ENCODE peak calls at places on chromosomes 11 and 22, in four cellular contexts. S is A549, H is body of pancreas, V is uterus. J is an unnamed sample.

GRCh38 chr11:1507381-1508140 is 21.0 kb upstream of the MOB2 start:
- DNase-seq in S (no peak), H (no peak), V (no peak), J (no peak)

GRCh38 chr11:9459573-9460321 is 1.1 kb upstream of the ZNF143 start:
- DNase-seq in S (peak; percentile 16), H (peak; percentile 33), V (peak; percentile 32), J (peak; percentile 59)

GRCh38 chr11:71150859-71151258 is 101.5 kb downstream of the SHANK2 start:
- DNase-seq in S (no peak), H (no peak), V (no peak), J (no peak)

GRCh38 chr22:27993774-27994350 is 74.8 kb upstream of the PITPNB start:
- DNase-seq in S (no peak), H (peak; percentile 2), V (peak; percentile 9), J (no peak)

GRCh38 chr22:40853961-40854360 is 2.5 kb downstream of the ST13 start:
- DNase-seq in S (no peak), H (no peak), V (no peak), J (no peak)

GRCh38 chr11:118321386-118322082 is 17.0 kb downstream of the CD3E start:
- DNase-seq in S (no peak), H (no peak), V (no peak), J (no peak)

GRCh38 chr11:87127131-87127530 is 89.4 kb downstream of the TMEM135 start:
- DNase-seq in S (no peak), H (no peak), V (no peak), J (no peak)

GRCh38 chr11:115930886-115931537 is 426.8 kb upstream of the CADM1 start:
- DNase-seq in S (no peak), H (no peak), V (no peak), J (no peak)

GRCh38 chr11:118341749-118342489 is 586 bp downstream of the CD3D start:
- DNase-seq in S (no peak), H (no peak), V (no peak), J (no peak)

GRCh38 chr22:29158546-29158945 is 47.1 kb upstream of the EMID1 start:
- DNase-seq in S (no peak), H (no peak), V (no peak), J (no peak)

GRCh38 chr11:57124912-57125311 is 56.8 kb upstream of the LRRC55 start:
- DNase-seq in S (no peak), H (no peak), V (no peak), J (no peak)

GRCh38 chr11:78332174-78332866 is 85.3 kb downstream of the GAB2 start:
- DNase-seq in S (no peak), H (no peak), V (no peak), J (no peak)

GRCh38 chr11:17418437-17418836 is 30.0 kb upstream of the KCNJ11 start:
- DNase-seq in S (no peak), H (no peak), V (no peak), J (no peak)

GRCh38 chr11:43697679-43698078 is 17.1 kb downstream of the HSD17B12 start:
- DNase-seq in S (no peak), H (no peak), V (no peak), J (no peak)

GRCh38 chr22:45688606-45689080 is 17.0 kb downstream of the ATXN10 start:
- DNase-seq in S (peak; percentile 37), H (peak; percentile 14), V (no peak), J (no peak)

GRCh38 chr11:2843551-2843950 is 42.0 kb downstream of the CDKN1C start:
- DNase-seq in S (no peak), H (no peak), V (no peak), J (no peak)

GRCh38 chr11:120883404-120884135 is 140.3 kb upstream of the TBCEL start:
- DNase-seq in S (no peak), H (peak; percentile 8), V (peak; percentile 37), J (no peak)

GRCh38 chr11:102830328-102830727 is 13.1 kb downstream of the MMP3 start:
- DNase-seq in S (no peak), H (no peak), V (no peak), J (no peak)

GRCh38 chr11:102831128-102831708 is 12.2 kb downstream of the MMP3 start:
- DNase-seq in S (no peak), H (peak; percentile 33), V (no peak), J (no peak)

GRCh38 chr11:102832612-102833011 is 10.8 kb downstream of the MMP3 start:
- DNase-seq in S (no peak), H (no peak), V (no peak), J (no peak)

GRCh38 chr11:102833731-102834130 is 9.7 kb downstream of the MMP3 start:
- DNase-seq in S (no peak), H (no peak), V (no peak), J (no peak)

GRCh38 chr11:102831709-102832492 is 11.5 kb downstream of the MMP3 start:
- DNase-seq in S (no peak), H (no peak), V (no peak), J (no peak)
- H3K4me3 ChIP-seq in S (no peak overlapping the region), H (no peak overlapping the region), V (no peak overlapping the region), J (no peak overlapping the region)

GRCh38 chr11:61497473-61497872 is 11.1 kb upstream of the LRRC10B start:
- DNase-seq in S (no peak), H (no peak), V (no peak), J (no peak)
- TF ChIP-seq CTCF in S (no peak), H (no peak), V (no peak), J (no peak)

DNA sequence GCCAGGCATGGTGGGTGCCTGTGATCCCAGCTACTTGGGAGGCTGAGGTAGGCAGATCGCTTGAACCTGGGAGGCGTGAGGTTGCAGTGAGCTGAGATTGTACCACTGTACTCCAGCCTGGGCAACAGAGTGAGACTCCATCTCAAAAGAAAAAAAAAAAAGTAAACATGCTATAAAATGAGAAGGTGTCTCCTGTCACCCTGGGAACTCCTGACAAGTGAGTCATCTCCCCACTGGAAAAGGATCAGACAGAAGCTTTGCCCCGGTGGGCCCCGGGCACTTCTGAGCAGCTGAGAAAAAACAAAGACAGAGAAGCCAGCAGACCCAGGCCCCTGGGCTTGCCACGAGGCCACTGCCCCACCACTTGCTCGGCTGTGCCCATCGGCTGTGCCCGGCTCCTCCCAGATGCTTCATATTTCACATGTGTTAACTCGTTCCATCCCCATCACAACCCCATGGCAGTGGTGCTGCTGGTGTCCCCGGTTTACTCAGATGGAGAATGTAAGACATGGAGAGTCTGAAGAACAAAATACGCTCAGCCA is 22.3 kb downstream of the TTLL1 start:
- DNase-seq in S (no peak), H (no peak), V (no peak), J (no peak)
- H3K27ac ChIP-seq in S (peak overlapping the region; percentile 60), H (no peak overlapping the region), V (no peak overlapping the region), J (no peak overlapping the region)

GRCh38 chr22:36424901-36425579 is 37.3 kb upstream of the MYH9 start:
- DNase-seq in S (no peak), H (no peak), V (no peak), J (no peak)

GRCh38 chr22:36423461-36424404 is 36.0 kb upstream of the MYH9 start:
- DNase-seq in S (no peak), H (no peak), V (no peak), J (no peak)

GRCh38 chr22:36419177-36419911 is 31.6 kb upstream of the MYH9 start:
- DNase-seq in S (no peak), H (peak; percentile 31), V (peak; percentile 76), J (no peak)

GRCh38 chr22:36419912-36420882 is 32.4 kb upstream of the MYH9 start:
- DNase-seq in S (no peak), H (peak; percentile 29), V (no peak), J (no peak)

GRCh38 chr22:36422287-36423014 is 34.7 kb upstream of the MYH9 start:
- DNase-seq in S (no peak), H (no peak), V (no peak), J (no peak)
- H3K4me3 ChIP-seq in S (no peak overlapping the region), H (no peak overlapping the region), V (no peak overlapping the region), J (no peak overlapping the region)

DNA sequence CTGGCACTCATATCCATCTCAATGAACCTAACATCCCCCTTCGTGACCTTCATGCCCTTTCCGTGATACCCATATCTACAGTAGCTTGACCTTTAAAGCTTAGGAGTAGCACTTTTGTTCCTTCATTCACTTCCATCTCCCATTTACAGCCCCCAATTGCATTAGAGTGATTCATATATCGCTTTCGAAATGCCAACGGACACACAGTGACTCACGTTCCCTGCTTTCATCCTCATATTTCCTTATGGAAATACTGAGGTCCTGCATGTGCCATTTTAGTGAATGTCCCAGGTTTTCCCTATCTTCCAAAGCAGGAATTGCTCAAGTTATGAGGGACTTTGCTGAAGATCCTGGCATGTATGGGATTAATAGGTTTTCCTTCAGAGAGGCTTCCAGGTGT is 44.3 kb upstream of the CEP126 start:
- DNase-seq in S (peak; percentile 38), H (no peak), V (no peak), J (no peak)
- TF ChIP-seq CTCF in S (no peak), H (no peak), V (no peak), J (no peak)

DNA sequence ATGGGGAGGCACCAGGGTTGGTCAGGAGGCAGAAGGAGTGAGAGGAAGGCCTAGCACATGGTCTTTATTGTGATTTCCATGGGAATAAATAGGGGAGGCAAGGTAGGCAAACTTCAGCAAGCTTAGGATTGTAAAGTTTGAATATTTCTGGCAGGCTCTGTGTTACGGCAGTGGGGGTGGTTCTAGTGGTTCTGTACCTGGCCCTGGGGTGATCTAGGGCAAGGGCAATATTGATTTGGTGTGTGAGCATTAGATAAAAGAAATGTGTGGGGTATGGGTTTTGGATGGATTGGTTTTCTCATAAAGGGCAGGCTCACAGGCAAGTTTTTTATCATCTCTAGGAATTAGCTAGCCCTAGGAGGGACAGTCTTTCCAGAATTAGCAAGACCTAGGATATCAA is 584.0 kb downstream of the OPCML start:
- DNase-seq in S (no peak), H (no peak), V (no peak), J (no peak)
- H3K27ac ChIP-seq in S (no peak overlapping the region), H (no peak overlapping the region), V (no peak overlapping the region), J (no peak overlapping the region)

DNA sequence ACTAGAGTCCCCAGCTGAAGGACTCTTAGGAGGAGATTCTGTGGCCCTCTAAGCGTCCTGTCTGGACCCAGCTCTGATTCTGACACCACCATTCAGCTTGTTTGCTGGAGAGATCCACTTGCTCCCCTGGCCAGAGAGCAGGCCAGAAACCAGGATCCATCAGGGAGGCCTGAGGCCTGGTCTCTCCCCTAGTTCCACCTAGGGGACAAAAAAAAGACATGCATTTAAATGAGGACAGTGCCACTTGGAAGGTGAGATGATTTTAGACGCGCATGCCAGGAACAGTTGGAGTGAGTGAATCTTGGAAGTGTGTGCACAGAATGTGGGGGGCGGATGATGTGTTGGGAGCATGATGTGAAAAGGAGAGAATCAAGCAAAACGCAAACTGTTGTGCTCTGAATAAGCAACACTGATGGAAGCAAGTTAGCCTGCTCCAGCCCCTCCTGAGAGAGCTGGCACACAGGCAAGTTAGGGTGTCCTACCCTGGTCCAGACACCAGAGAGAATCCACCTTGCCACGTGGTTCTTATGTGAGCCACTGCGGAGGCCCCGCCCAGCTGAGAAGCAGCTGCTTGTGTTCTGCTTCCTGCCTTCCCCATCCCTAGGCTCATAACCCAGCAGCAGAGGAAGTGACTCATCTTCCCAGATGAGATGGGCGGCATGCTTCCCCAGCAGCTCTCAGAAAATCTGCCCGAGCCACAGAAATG is 8.0 kb upstream of the SLCO2B1 start:
- DNase-seq in S (peak; percentile 93), H (peak; percentile 41), V (peak; percentile 63), J (peak; percentile 41)
- H3K4me3 ChIP-seq in S (no peak overlapping the region), H (no peak overlapping the region), V (no peak overlapping the region), J (no peak overlapping the region)

J was measured in WERI-Rb-1.